ENCODE peak calls at places on chromosome 4, in six cellular contexts. X is mesenchymal stem cell, B is left lung, K is neural progenitor cell, Q is aorta, L is hepatocyte. Z is an unnamed sample.

GRCh38 chr4:89639395-89639794 is 197.6 kb downstream of the SNCA start:
- DNase-seq in X (no peak), B (no peak), K (no peak), Q (no peak), L (no peak), Z (no peak)

GRCh38 chr4:68466185-68466584 is 18.9 kb downstream of the TMPRSS11E start:
- DNase-seq in X (peak; percentile 85), B (no peak), K (no peak), Q (no peak), L (no peak), Z (no peak)

GRCh38 chr4:114598191-114599121 is at the start of gene UGT8:
- DNase-seq in X (peak; percentile 20), B (peak; percentile 87), K (peak; percentile 87), Q (no peak), L (peak; percentile 78), Z (peak; percentile 26)

GRCh38 chr4:150971901-150972300 is 43.2 kb downstream of the LRBA start:
- DNase-seq in X (no peak), B (no peak), K (no peak), Q (no peak), L (no peak), Z (no peak)

GRCh38 chr4:2842667-2843022 is 999 bp upstream of the ADD1 start:
- DNase-seq in X (peak; percentile 41), B (no peak), K (peak; percentile 49), Q (no peak), L (no peak), Z (no peak)

GRCh38 chr4:7375427-7375826 is 59.3 kb downstream of the PSAPL1 start:
- DNase-seq in X (no peak), B (no peak), K (no peak), Q (no peak), L (no peak), Z (no peak)

GRCh38 chr4:138673053-138673452 is 342.5 kb upstream of the NOCT start:
- DNase-seq in X (peak; percentile 72), B (no peak), K (no peak), Q (no peak), L (no peak), Z (no peak)

GRCh38 chr4:112073201-112073600 is 72.1 kb upstream of the FAM241A start:
- DNase-seq in X (no peak), B (no peak), K (no peak), Q (no peak), L (no peak), Z (no peak)

GRCh38 chr4:24169956-24170355 is 280.1 kb upstream of the PPARGC1A start:
- DNase-seq in X (no peak), B (no peak), K (no peak), Q (no peak), L (no peak), Z (no peak)

GRCh38 chr4:34932591-34932990 is 1311.7 kb downstream of the ARAP2 start:
- DNase-seq in X (no peak), B (no peak), K (no peak), Q (no peak), L (no peak), Z (no peak)

GRCh38 chr4:112152496-112152895 is 7.2 kb downstream of the FAM241A start:
- DNase-seq in X (no peak), B (no peak), K (no peak), Q (no peak), L (no peak), Z (no peak)

GRCh38 chr4:53801373-53801772 is 210.1 kb upstream of the LNX1 start:
- DNase-seq in X (peak; percentile 34), B (no peak), K (no peak), Q (no peak), L (no peak), Z (no peak)

GRCh38 chr4:112888617-112889016 is 160.8 kb upstream of the ANK2 start:
- DNase-seq in X (no peak), B (no peak), K (no peak), Q (no peak), L (no peak), Z (no peak)

GRCh38 chr4:94621491-94622080 is 136.2 kb upstream of the BMPR1B start:
- DNase-seq in X (peak; percentile 57), B (no peak), K (peak; percentile 64), Q (no peak), L (peak; percentile 69), Z (peak; percentile 36)

GRCh38 chr4:105594094-105595010 is 41.9 kb downstream of the ARHGEF38 start:
- DNase-seq in X (no peak), B (no peak), K (no peak), Q (no peak), L (peak; percentile 37), Z (no peak)
- H3K4me3 ChIP-seq in X (no peak overlapping the region), B (no peak overlapping the region), K (no peak overlapping the region), Q (no peak overlapping the region), L (no peak overlapping the region), Z (no peak overlapping the region)

GRCh38 chr4:153618831-153619230 is 65.2 kb upstream of the TLR2 start:
- DNase-seq in X (no peak), B (no peak), K (peak; percentile 16), Q (no peak), L (no peak), Z (no peak)

GRCh38 chr4:153616005-153616555 is 68.0 kb upstream of the TLR2 start:
- DNase-seq in X (no peak), B (no peak), K (no peak), Q (no peak), L (no peak), Z (no peak)

GRCh38 chr4:153611679-153612078 is 72.4 kb upstream of the TLR2 start:
- DNase-seq in X (peak; percentile 44), B (no peak), K (no peak), Q (no peak), L (no peak), Z (no peak)

GRCh38 chr4:153610623-153611376 is 73.3 kb upstream of the TLR2 start:
- DNase-seq in X (no peak), B (no peak), K (no peak), Q (no peak), L (no peak), Z (no peak)

GRCh38 chr4:153612878-153613277 is 71.2 kb upstream of the TLR2 start:
- DNase-seq in X (no peak), B (no peak), K (no peak), Q (no peak), L (no peak), Z (no peak)
- H3K36me3 ChIP-seq in X (no peaks in the 10 kb centered on the region), B (no peaks in the 10 kb centered on the region), K (peaks cover 6% of the 10 kb centered on the region), Q (no peaks in the 10 kb centered on the region), L (no peaks in the 10 kb centered on the region), Z (peaks cover 82% of the 10 kb centered on the region)

DNA sequence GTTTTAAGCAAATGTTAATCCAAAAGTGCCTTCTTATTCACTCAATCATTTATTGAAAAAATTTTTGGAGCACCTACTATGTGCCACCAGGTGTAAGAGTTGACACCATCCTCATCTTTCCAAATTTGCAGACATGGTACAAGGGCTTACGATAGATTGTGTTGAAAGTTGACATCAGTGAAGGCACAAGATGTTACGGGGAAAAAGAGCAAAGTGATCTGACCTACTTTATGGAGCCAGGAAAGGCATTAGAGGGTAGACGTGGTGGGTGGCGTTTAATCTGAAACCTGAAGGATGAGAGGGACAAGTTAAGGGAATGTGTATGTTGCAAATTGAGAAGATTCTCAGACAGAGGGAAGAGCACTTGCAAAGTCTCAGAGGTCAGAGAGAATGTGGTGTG is 167.8 kb upstream of the HAND2 start:
- DNase-seq in X (no peak), B (no peak), K (no peak), Q (no peak), L (no peak), Z (no peak)
- H3K4me3 ChIP-seq in X (no peak overlapping the region), B (no peak overlapping the region), K (no peak overlapping the region), Q (no peak overlapping the region), L (no peak overlapping the region), Z (no peak overlapping the region)

DNA sequence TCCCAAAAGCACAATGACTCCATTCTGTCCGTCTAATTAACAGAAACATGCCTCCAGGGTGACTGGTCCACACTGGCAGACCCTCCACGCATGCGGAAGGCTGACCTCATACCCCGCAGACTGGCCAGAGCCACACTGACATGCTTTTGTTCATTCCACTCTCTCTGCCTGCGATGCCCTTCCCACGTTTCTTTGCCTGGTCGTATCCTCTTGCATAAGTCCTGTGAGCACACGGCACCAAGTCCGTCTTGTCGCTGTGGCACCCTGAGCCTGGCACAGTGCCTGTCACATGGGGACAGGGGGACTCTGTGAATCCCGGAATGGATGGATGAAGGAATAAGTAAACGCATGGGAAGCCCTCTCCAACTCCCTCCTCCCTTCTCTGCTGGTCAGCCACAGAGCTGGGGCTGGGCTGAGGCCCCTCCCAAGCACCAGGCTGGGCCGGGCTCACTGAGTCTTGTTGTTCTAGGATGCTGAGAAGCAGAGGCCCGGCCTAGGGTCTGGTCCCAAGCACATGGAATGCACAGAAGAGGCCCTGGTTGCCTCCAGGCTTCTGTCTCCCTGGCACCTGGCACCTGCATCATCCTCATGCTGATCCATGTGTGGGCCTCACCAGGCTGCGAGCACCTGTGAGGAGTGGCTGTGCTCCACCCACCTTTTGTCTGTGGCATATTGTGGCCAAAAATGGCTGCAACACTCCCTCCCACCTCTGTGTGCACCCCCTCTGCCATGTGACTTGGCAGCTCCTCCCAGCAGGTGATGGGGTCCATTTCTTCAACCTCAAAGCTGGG is 38.9 kb upstream of the C4orf50 start:
- DNase-seq in X (no peak), B (no peak), K (no peak), Q (no peak), L (no peak), Z (no peak)
- H3K36me3 ChIP-seq in X (no peaks in the 10 kb centered on the region), B (no peaks in the 10 kb centered on the region), K (no peaks in the 10 kb centered on the region), Q (no peaks in the 10 kb centered on the region), L (no peaks in the 10 kb centered on the region), Z (peaks cover 69% of the 10 kb centered on the region)

GRCh38 chr4:48985602-48985975 is 486 bp upstream of the CWH43 start:
- DNase-seq in X (no peak), B (peak; percentile 52), K (no peak), Q (no peak), L (no peak), Z (no peak)
- H3K4me3 ChIP-seq in X (peak overlapping the region; percentile 6), B (no peak overlapping the region), K (peak overlapping the region; percentile 42), Q (no peak overlapping the region), L (no peak overlapping the region), Z (no peak overlapping the region)

GRCh38 chr4:186068581-186069402 is at the start of gene TLR3:
- DNase-seq in X (peak; percentile 66), B (no peak), K (no peak), Q (no peak), L (no peak), Z (no peak)
- H3K36me3 ChIP-seq in X (no peaks in the 10 kb centered on the region), B (no peaks in the 10 kb centered on the region), K (no peaks in the 10 kb centered on the region), Q (no peaks in the 10 kb centered on the region), L (no peaks in the 10 kb centered on the region), Z (no peaks in the 10 kb centered on the region)

GRCh38 chr4:915041-915474 is 17.1 kb downstream of the GAK start:
- DNase-seq in X (no peak), B (peak; percentile 64), K (no peak), Q (peak; percentile 46), L (no peak), Z (no peak)
- H3K4me3 ChIP-seq in X (peak overlapping the region; percentile 32), B (no peak overlapping the region), K (no peak overlapping the region), Q (no peak overlapping the region), L (no peak overlapping the region), Z (peak overlapping the region; percentile 46)

Z was measured in CD4-positive, CD25-positive, alpha-beta regulatory T cell.